ENCODE peak calls at places on chromosomes 4 and X, in seven cellular contexts. One of them, this sample, is unnamed.

GRCh38 chr4:72375050-72375736 is 193.8 kb downstream of the ADAMTS3 start:
- DNase-seq in hepatocyte: no peak
- DNase-seq in GM10248: no peak
- DNase-seq in foreskin fibroblast: peak
- DNase-seq in mucosa of descending colon: no peak
- DNase-seq in HTR-8/SVneo: no peak
- DNase-seq in type B pancreatic cell: no peak
- DNase-seq in this sample: no peak

GRCh38 chr4:90393215-90393614 is 266.0 kb downstream of the CCSER1 start:
- DNase-seq in hepatocyte: no peak
- DNase-seq in GM10248: no peak
- DNase-seq in foreskin fibroblast: no peak
- DNase-seq in mucosa of descending colon: no peak
- DNase-seq in HTR-8/SVneo: no peak
- DNase-seq in type B pancreatic cell: no peak
- DNase-seq in this sample: no peak

GRCh38 chr4:86957214-86957613 is 22.4 kb downstream of the AFF1 start:
- DNase-seq in hepatocyte: no peak
- DNase-seq in GM10248: peak
- DNase-seq in foreskin fibroblast: peak
- DNase-seq in mucosa of descending colon: no peak
- DNase-seq in HTR-8/SVneo: no peak
- DNase-seq in type B pancreatic cell: no peak
- DNase-seq in this sample: no peak

GRCh38 chrX:72100824-72101351 is 30.8 kb downstream of the RTL5 start:
- DNase-seq in hepatocyte: no peak
- DNase-seq in GM10248: peak
- DNase-seq in foreskin fibroblast: no peak
- DNase-seq in mucosa of descending colon: no peak
- DNase-seq in HTR-8/SVneo: no peak
- DNase-seq in type B pancreatic cell: no peak
- DNase-seq in this sample: peak

GRCh38 chr4:25563071-25563564 is 92.5 kb upstream of the SLC34A2 start:
- DNase-seq in hepatocyte: no peak
- DNase-seq in GM10248: no peak
- DNase-seq in foreskin fibroblast: no peak
- DNase-seq in mucosa of descending colon: no peak
- DNase-seq in HTR-8/SVneo: no peak
- DNase-seq in type B pancreatic cell: no peak
- DNase-seq in this sample: no peak

GRCh38 chrX:9515973-9516538 is 51.2 kb downstream of the TBL1X start:
- DNase-seq in hepatocyte: no peak
- DNase-seq in GM10248: no peak
- DNase-seq in foreskin fibroblast: no peak
- DNase-seq in mucosa of descending colon: no peak
- DNase-seq in HTR-8/SVneo: no peak
- DNase-seq in type B pancreatic cell: no peak
- DNase-seq in this sample: no peak

GRCh38 chr4:12179264-12179616 is 750.5 kb upstream of the HS3ST1 start:
- DNase-seq in hepatocyte: no peak
- DNase-seq in GM10248: no peak
- DNase-seq in foreskin fibroblast: no peak
- DNase-seq in mucosa of descending colon: no peak
- DNase-seq in HTR-8/SVneo: no peak
- DNase-seq in type B pancreatic cell: no peak
- DNase-seq in this sample: no peak

GRCh38 chr4:180751009-180751408 is 1492.2 kb upstream of the TENM3 start:
- DNase-seq in hepatocyte: peak
- DNase-seq in GM10248: no peak
- DNase-seq in foreskin fibroblast: no peak
- DNase-seq in mucosa of descending colon: no peak
- DNase-seq in HTR-8/SVneo: no peak
- DNase-seq in type B pancreatic cell: no peak
- DNase-seq in this sample: no peak

GRCh38 chr4:24557036-24558022 is 27.0 kb downstream of the DHX15 start:
- DNase-seq in hepatocyte: peak
- DNase-seq in GM10248: no peak
- DNase-seq in foreskin fibroblast: peak
- DNase-seq in mucosa of descending colon: no peak
- DNase-seq in HTR-8/SVneo: no peak
- DNase-seq in type B pancreatic cell: no peak
- DNase-seq in this sample: no peak

GRCh38 chr4:109786846-109787245 is 15.0 kb downstream of the CFI start:
- DNase-seq in hepatocyte: no peak
- DNase-seq in GM10248: no peak
- DNase-seq in foreskin fibroblast: no peak
- DNase-seq in mucosa of descending colon: no peak
- DNase-seq in HTR-8/SVneo: no peak
- DNase-seq in type B pancreatic cell: no peak
- DNase-seq in this sample: no peak

GRCh38 chr4:121898150-121898549 is 27.9 kb upstream of the BBS7 start:
- DNase-seq in hepatocyte: no peak
- DNase-seq in GM10248: no peak
- DNase-seq in foreskin fibroblast: no peak
- DNase-seq in mucosa of descending colon: no peak
- DNase-seq in HTR-8/SVneo: no peak
- DNase-seq in type B pancreatic cell: no peak
- DNase-seq in this sample: no peak

This sample was measured in central memory CD8-positive, alpha-beta T cell.